ENCODE peak calls at places on chromosomes 3 and 15, in six cellular contexts. R is K562, D is SK-N-SH, I is HepG2, L is GM12878, M is Panc1. O is an unnamed sample.

GRCh38 chr3:51343918-51344687 is 41.0 kb upstream of the MANF start:
- DNase-seq in I (peak), R (no peak), M (no peak), L (no peak), D (no peak), O (peak)

GRCh38 chr3:18919158-18919557 is 229.2 kb upstream of the KCNH8 start:
- DNase-seq in R (no peak), M (no peak), I (no peak), L (no peak), D (no peak), O (no peak)

GRCh38 chr3:56855856-56856538 is 54.2 kb upstream of the ARHGEF3 start:
- DNase-seq in D (peak), R (peak), L (no peak), M (no peak), I (peak), O (no peak)

GRCh38 chr15:75063889-75064288 is 40.5 kb downstream of the PPCDC start:
- DNase-seq in I (no peak), R (no peak), M (no peak), D (no peak), L (no peak), O (no peak)

GRCh38 chr3:125057186-125057850 is 1.5 kb upstream of the HEG1 start:
- DNase-seq in D (no peak), L (no peak), I (no peak), R (no peak), M (no peak), O (no peak)

GRCh38 chr3:194840661-194841514 is 155.2 kb downstream of the FAM43A start:
- DNase-seq in M (no peak), I (peak), D (peak), R (peak), L (no peak), O (peak)

GRCh38 chr3:148718982-148719862 is 21.5 kb downstream of the AGTR1 start:
- DNase-seq in I (no peak), D (no peak), M (no peak), R (no peak), L (no peak), O (peak)

GRCh38 chr3:150754896-150755295 is 8.1 kb downstream of the SIAH2 start:
- DNase-seq in L (no peak), R (no peak), M (no peak), D (no peak), I (no peak), O (no peak)

GRCh38 chr15:64911317-64912186 is at the start of gene ANKDD1A:
- DNase-seq in D (peak), L (no peak), R (no peak), M (no peak), I (no peak), O (peak)

GRCh38 chr3:62968128-62968527 is 92.9 kb upstream of the CADPS start:
- DNase-seq in I (no peak), R (no peak), D (no peak), L (no peak), M (no peak), O (no peak)

GRCh38 chr15:57685719-57686118 is 20.8 kb upstream of the POLR2M start:
- DNase-seq in I (no peak), M (no peak), L (no peak), D (no peak), R (no peak), O (no peak)

GRCh38 chr3:139758654-139759291 is 81.0 kb upstream of the NMNAT3 start:
- DNase-seq in L (no peak), I (no peak), R (no peak), M (no peak), D (no peak), O (no peak)

GRCh38 chr3:40254491-40254890 is 55.0 kb upstream of the EIF1B start:
- DNase-seq in L (no peak), R (no peak), I (no peak), M (no peak), D (no peak), O (no peak)
- TF ChIP-seq REST in L (no peak), R (no peak), I (no peak), M (no peak), D (no peak), O (no peak)

GRCh38 chr3:13762931-13763330 is 116.9 kb downstream of the WNT7A start:
- DNase-seq in I (no peak), R (no peak), M (no peak), L (no peak), D (peak), O (peak)
- TF ChIP-seq SIN3A in I (no peak), R (no peak), M (no peak), L (no peak), D (no peak), O (no peak)

GRCh38 chr15:41605566-41605965 is 46.6 kb downstream of the TYRO3 start:
- DNase-seq in I (peak), L (no peak), R (no peak), M (no peak), D (no peak), O (no peak)

GRCh38 chr15:41603941-41604660 is 45.1 kb downstream of the TYRO3 start:
- DNase-seq in D (peak), M (peak), L (no peak), R (peak), I (peak), O (peak)

GRCh38 chr15:41607033-41607432 is 48.0 kb downstream of the TYRO3 start:
- DNase-seq in I (no peak), R (no peak), M (no peak), D (no peak), L (no peak), O (no peak)

GRCh38 chr15:41609123-41609522 is 50.1 kb downstream of the TYRO3 start:
- DNase-seq in L (no peak), D (no peak), I (no peak), M (no peak), R (no peak), O (no peak)

GRCh38 chr15:41610048-41610447 is 50.2 kb upstream of the MGA start:
- DNase-seq in L (no peak), I (no peak), M (no peak), R (no peak), D (no peak), O (no peak)
- TF ChIP-seq REST in L (no peak), I (no peak), M (no peak), R (no peak), D (no peak), O (no peak)

DNA sequence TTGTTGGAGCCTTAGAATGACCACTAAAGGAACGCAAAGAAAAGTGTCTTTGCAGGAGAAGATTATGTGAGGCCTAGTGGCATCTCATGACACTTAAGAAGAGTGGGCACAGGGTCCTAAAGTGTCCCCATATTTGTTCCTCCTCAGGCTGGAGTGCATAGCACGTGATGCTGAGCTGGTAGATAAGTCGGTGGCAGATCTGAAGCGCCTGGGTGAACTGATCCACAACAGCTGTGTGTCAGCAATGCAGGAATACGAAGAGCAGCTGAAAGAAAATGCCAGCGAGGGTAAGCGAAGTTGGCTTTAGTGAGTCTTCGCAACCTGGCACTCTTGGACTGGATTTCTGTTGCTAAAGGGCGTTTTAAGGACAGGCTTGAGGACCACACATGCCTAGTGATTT is 92.6 kb downstream of the CHD2 start:
- DNase-seq in D (no peak), M (no peak), R (no peak), L (no peak), I (no peak), O (no peak)
- TF ChIP-seq SIN3A in D (no peak), M (no peak), R (no peak), L (no peak), I (no peak), O (no peak)

GRCh38 chr15:40744810-40745152 is 10.3 kb downstream of the RMDN3 start:
- DNase-seq in L (no peak), I (no peak), M (no peak), D (no peak), R (no peak), O (no peak)

GRCh38 chr15:40743921-40744809 is 10.9 kb downstream of the RMDN3 start:
- DNase-seq in L (no peak), D (no peak), M (no peak), I (no peak), R (no peak), O (no peak)

GRCh38 chr15:40747685-40748631 is 7.1 kb downstream of the RMDN3 start:
- DNase-seq in M (no peak), D (no peak), L (no peak), I (no peak), R (no peak), O (no peak)

GRCh38 chr15:40749151-40749630 is 5.9 kb downstream of the RMDN3 start:
- DNase-seq in R (no peak), I (no peak), L (no peak), D (no peak), M (no peak), O (no peak)

DNA sequence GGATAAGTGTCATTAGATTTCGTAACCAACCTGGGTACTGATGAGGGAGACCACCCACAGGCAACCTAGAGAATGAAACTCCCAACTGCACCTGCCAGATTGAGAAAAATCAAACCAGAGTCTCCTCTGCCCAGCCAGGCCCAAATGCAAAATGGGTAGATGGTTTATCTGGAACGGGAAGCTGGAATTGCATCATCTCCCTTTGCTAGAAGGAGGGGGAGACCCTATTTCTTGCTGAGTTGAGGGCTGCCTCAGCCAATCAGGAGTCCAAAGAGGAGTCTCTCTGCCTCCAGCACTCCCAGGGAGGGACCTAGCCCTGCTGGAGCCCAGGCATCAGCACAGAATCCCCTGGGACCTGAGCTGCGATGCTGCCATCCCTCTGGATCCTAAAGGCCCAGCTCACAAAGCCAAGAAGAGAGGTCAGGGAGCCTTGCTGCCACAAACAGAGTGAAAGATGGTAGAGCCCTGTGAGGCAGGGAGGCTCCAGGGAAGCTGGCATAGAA is 8.1 kb downstream of the RMDN3 start:
- DNase-seq in I (no peak), L (no peak), D (peak), M (no peak), R (no peak), O (no peak)
- TF ChIP-seq REST in I (no peak), L (no peak), D (no peak), M (no peak), R (no peak), O (no peak)

GRCh38 chr15:84685304-84685703 is 27.3 kb upstream of the NMB start:
- DNase-seq in R (no peak), D (no peak), L (no peak), M (no peak), I (no peak), O (peak)
- TF ChIP-seq SIN3A in R (no peak), D (no peak), L (no peak), M (no peak), I (no peak), O (no peak)

O was measured in HCT116.